ENCODE peak calls at places on chromosomes 5 and 9, in ten cellular contexts. Q is left ventricle myocardium inferior; H is coronary artery; E is lung; Z is fibroblast of lung; B is neural progenitor cell; R is spleen; M is CD8-positive, alpha-beta memory T cell; C is heart left ventricle; Y is OCI-LY7. D is an unnamed sample.

GRCh38 chr5:179699640-179700298 is 1.0 kb downstream of the CANX start:
- DNase-seq in H (no peak), B (peak; percentile 16), Y (peak; percentile 46), M (no peak), C (no peak), E (no peak), Z (peak; percentile 38), Q (no peak), R (no peak), D (no peak)

GRCh38 chr5:124628721-124629596 is 117.5 kb downstream of the ZNF608 start:
- DNase-seq in Y (no peak), B (no peak), E (no peak), Z (peak; percentile 93), R (no peak), C (peak; percentile 34), M (no peak), H (no peak), Q (no peak), D (peak; percentile 79)

GRCh38 chr9:96116275-96117051 is 185.5 kb downstream of the HSD17B3 start:
- DNase-seq in H (peak; percentile 41), Z (peak; percentile 48), Q (no peak), B (peak; percentile 51), M (no peak), C (no peak), Y (no peak), E (no peak), R (no peak), D (no peak)

GRCh38 chr9:20187318-20187717 is 398.5 kb upstream of the SLC24A2 start:
- DNase-seq in B (no peak), R (no peak), Q (no peak), Y (peak; percentile 29), C (no peak), H (no peak), E (no peak), Z (no peak), M (no peak), D (no peak)

GRCh38 chr9:93009337-93010015 is 49.0 kb upstream of the SUSD3 start:
- DNase-seq in M (no peak), Z (no peak), B (no peak), Q (no peak), R (no peak), E (no peak), C (no peak), Y (no peak), H (no peak), D (no peak)

GRCh38 chr5:115583474-115583873 is 18.8 kb downstream of the TICAM2 start:
- DNase-seq in Z (peak; percentile 85), R (no peak), E (no peak), H (no peak), B (peak; percentile 5), C (no peak), Q (no peak), M (no peak), Y (no peak), D (no peak)

GRCh38 chr5:5071554-5071953 is 68.6 kb upstream of the ADAMTS16 start:
- DNase-seq in E (no peak), M (no peak), Z (no peak), C (no peak), H (no peak), Q (no peak), Y (no peak), R (no peak), B (no peak), D (no peak)

GRCh38 chr9:79477955-79478751 is 93.6 kb upstream of the TLE4 start:
- DNase-seq in H (no peak), R (no peak), C (no peak), B (peak; percentile 77), M (no peak), Z (no peak), Q (no peak), Y (peak; percentile 25), E (no peak), D (no peak)

GRCh38 chr9:33823801-33824200 is 6.8 kb downstream of the UBE2R2 start:
- DNase-seq in M (no peak), E (no peak), Z (no peak), C (no peak), Y (no peak), Q (no peak), B (no peak), H (no peak), R (no peak), D (no peak)

GRCh38 chr9:109319631-109320233 is 1.1 kb downstream of the EPB41L4B start:
- DNase-seq in B (peak; percentile 49), R (no peak), H (no peak), Q (no peak), M (no peak), C (no peak), Y (no peak), Z (no peak), E (no peak), D (no peak)
- H3K4me3 ChIP-seq in B (peak overlapping the region; percentile 66), R (peak overlapping the region; percentile 4), H (peak overlapping the region; percentile 77), Q (peak overlapping the region; percentile 70), M (no peak overlapping the region), C (peak overlapping the region; percentile 39), Y (no peak overlapping the region), Z (peak overlapping the region; percentile 9), E (peak overlapping the region; percentile 38), D (peak overlapping the region; percentile 40)

GRCh38 chr9:121757286-121757595 is 105.8 kb downstream of the DAB2IP start:
- DNase-seq in H (no peak), M (no peak), B (no peak), Y (no peak), E (no peak), Z (no peak), C (no peak), R (no peak), Q (no peak), D (no peak)

GRCh38 chr9:121754655-121755436 is 103.4 kb downstream of the DAB2IP start:
- DNase-seq in E (no peak), B (no peak), M (no peak), C (no peak), Z (no peak), Q (no peak), Y (no peak), R (no peak), H (no peak), D (peak; percentile 75)

GRCh38 chr9:121758693-121759092 is 107.3 kb downstream of the DAB2IP start:
- DNase-seq in R (no peak), E (no peak), Q (no peak), Y (no peak), M (no peak), Z (no peak), H (no peak), C (no peak), B (no peak), D (no peak)

GRCh38 chr9:121755581-121755980 is 104.1 kb downstream of the DAB2IP start:
- DNase-seq in C (no peak), Q (no peak), E (no peak), Z (no peak), Y (no peak), R (no peak), H (no peak), M (no peak), B (no peak), D (peak; percentile 63)

GRCh38 chr9:121756477-121757285 is 105.2 kb downstream of the DAB2IP start:
- DNase-seq in E (no peak), B (peak; percentile 48), Y (no peak), Z (no peak), R (no peak), C (no peak), H (no peak), Q (no peak), M (no peak), D (no peak)
- H3K27ac ChIP-seq in E (no peak overlapping the region), B (no peak overlapping the region), Y (no peak overlapping the region), Z (no peak overlapping the region), R (no peak overlapping the region), C (no peak overlapping the region), H (peak overlapping the region; percentile 69), Q (peak overlapping the region; percentile 13), M (no peak overlapping the region), D (no peak overlapping the region)

GRCh38 chr9:36064448-36065037 is 27.8 kb downstream of the RECK start:
- DNase-seq in B (no peak), C (no peak), E (no peak), R (no peak), H (no peak), M (no peak), Q (no peak), Z (peak; percentile 26), Y (no peak), D (no peak)
- H3K4me3 ChIP-seq in B (no peak overlapping the region), C (no peak overlapping the region), E (no peak overlapping the region), R (no peak overlapping the region), H (no peak overlapping the region), M (no peak overlapping the region), Q (no peak overlapping the region), Z (no peak overlapping the region), Y (no peak overlapping the region), D (no peak overlapping the region)

DNA sequence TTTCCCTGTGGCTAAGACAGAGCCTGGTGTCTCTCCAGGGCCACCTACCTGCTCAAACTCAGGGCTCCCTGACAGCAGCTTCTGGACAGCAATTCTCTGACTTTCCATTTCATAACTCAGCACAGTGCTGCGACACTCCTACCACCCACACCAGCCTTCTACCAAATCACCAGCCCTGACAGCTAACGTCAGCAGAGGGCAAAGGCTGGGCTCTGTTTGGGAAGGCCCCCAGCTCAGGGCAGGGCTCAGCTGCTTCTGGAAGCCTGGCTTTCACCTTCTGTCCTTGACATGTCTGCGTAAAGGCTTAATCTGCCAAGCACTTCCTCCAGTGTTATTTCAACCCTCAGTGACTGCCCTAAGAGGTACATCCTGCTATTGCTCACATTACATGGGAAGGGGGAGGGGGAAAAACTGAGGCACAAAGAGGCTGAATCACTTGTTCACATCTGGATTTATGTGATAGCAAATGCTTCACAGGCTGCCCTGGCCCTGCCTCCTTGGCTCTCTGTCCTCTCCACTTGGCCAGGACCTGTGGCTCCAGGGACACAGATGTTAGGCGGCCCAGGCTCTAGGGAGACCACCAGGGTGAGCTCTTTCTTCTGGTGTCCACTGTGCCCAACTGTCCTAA is 102.5 kb upstream of the PANK3 start:
- DNase-seq in H (peak; percentile 87), M (no peak), Q (peak; percentile 31), E (no peak), Y (no peak), Z (peak; percentile 74), C (peak; percentile 68), R (peak; percentile 83), B (peak; percentile 9), D (no peak)
- H3K27ac ChIP-seq in H (peak overlapping the region; percentile 81), M (no peak overlapping the region), Q (peak overlapping the region; percentile 57), E (peak overlapping the region; percentile 49), Y (no peak overlapping the region), Z (no peak overlapping the region), C (peak overlapping the region; percentile 47), R (peak overlapping the region; percentile 19), B (no peak overlapping the region), D (peak overlapping the region; percentile 28)

DNA sequence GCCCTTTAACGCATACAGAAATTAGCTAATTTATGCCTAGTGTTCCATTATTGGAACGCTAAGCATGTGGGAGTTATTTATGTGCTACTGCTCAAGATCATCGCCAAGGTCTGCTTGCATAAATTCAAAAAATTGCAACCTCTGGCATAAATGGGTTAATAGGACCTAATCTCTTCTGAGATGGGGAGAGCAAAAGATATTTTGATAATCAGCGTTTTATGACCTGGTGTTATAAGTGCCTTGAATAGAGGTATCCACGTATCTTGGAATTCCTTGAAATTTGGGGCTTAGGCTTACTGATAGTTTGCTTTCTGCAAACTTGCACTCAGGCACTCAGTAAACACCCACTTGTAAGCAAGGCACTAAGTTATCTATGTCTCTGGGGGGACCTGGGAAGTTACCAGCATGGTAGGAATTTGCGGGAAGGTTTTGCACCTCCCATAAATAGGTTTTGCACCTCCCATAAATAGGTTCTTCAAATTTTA is 1.8 kb downstream of the SUB1 start:
- DNase-seq in H (no peak), E (no peak), Q (no peak), B (no peak), R (no peak), M (no peak), C (no peak), Y (no peak), Z (no peak), D (no peak)
- H3K4me3 ChIP-seq in H (peak overlapping the region; percentile 100), E (no peak overlapping the region), Q (peak overlapping the region; percentile 93), B (peak overlapping the region; percentile 85), R (peak overlapping the region; percentile 78), M (peak overlapping the region; percentile 93), C (no peak overlapping the region), Y (no peak overlapping the region), Z (peak overlapping the region; percentile 11), D (peak overlapping the region; percentile 91)

GRCh38 chr5:149545327-149545726 is 5.9 kb downstream of the CSNK1A1 start:
- DNase-seq in R (no peak), Y (no peak), Z (no peak), C (no peak), E (no peak), Q (no peak), B (no peak), M (no peak), H (no peak), D (no peak)
- H3K27ac ChIP-seq in R (no peak overlapping the region), Y (no peak overlapping the region), Z (peak overlapping the region; percentile 2), C (peak overlapping the region; percentile 14), E (no peak overlapping the region), Q (peak overlapping the region; percentile 98), B (peak overlapping the region; percentile 76), M (no peak overlapping the region), H (no peak overlapping the region), D (no peak overlapping the region)